ENCODE peak calls at places on chromosomes 6 and 20, in six cellular contexts. L is activated CD8-positive, alpha-beta T cell treated with anti-CD3 and anti-CD28 coated beads for 36 hours; M is stimulated activated CD4-positive, alpha-beta T cell treated with anti-CD3 and anti-CD28 coated beads, Interleukin-2, amount 100 ng/mL, for 48 hours; H is NCI-H524; B is activated CD4-positive, alpha-beta T cell treated with anti-CD3 and anti-CD28 coated beads for 48 hours; E is activated CD8-positive, alpha-beta memory T cell treated with anti-CD3 and anti-CD28 coated beads for 48 hours. G is an unnamed sample.

GRCh38 chr6:5499644-5500306 is 238.5 kb downstream of the FARS2 start:
- DNase-seq in L (no peak), M (no peak), B (no peak), E (no peak), H (no peak), G (no peak)

GRCh38 chr6:44001318-44001868 is 125.9 kb downstream of the MRPL14 start:
- DNase-seq in L (peak; percentile 71), E (no peak), B (peak; percentile 59), M (no peak), H (peak; percentile 21), G (peak; percentile 77)

GRCh38 chr20:13423472-13424173 is 202.5 kb downstream of the ISM1 start:
- DNase-seq in M (no peak), B (no peak), L (no peak), E (no peak), H (no peak), G (no peak)

GRCh38 chr20:63517376-63518309 is 2.9 kb upstream of the PPDPF start:
- DNase-seq in H (no peak), B (no peak), M (no peak), E (no peak), L (no peak), G (no peak)

GRCh38 chr6:35757461-35758123 is 18.8 kb upstream of the CLPSL2 start:
- DNase-seq in E (no peak), M (no peak), H (peak; percentile 74), L (peak; percentile 32), B (peak; percentile 40), G (peak; percentile 65)

GRCh38 chr6:21586760-21587181 is 6.8 kb upstream of the SOX4 start:
- DNase-seq in M (no peak), L (peak; percentile 2), B (no peak), E (no peak), H (peak; percentile 92), G (no peak)

GRCh38 chr6:145310116-145310515 is 425.2 kb downstream of the EPM2A start:
- DNase-seq in M (no peak), B (no peak), E (no peak), H (no peak), L (no peak), G (no peak)

GRCh38 chr6:41214559-41215238 is 13.4 kb upstream of the TREML4 start:
- DNase-seq in L (no peak), H (no peak), E (no peak), M (no peak), B (no peak), G (peak; percentile 38)

GRCh38 chr6:44667668-44668390 is 280.3 kb downstream of the CDC5L start:
- DNase-seq in H (peak; percentile 48), B (peak; percentile 60), L (peak; percentile 46), M (peak; percentile 37), E (no peak), G (peak; percentile 73)

GRCh38 chr6:32666420-32667300 is at the start of gene HLA-DQB1:
- DNase-seq in H (no peak), L (peak; percentile 69), M (peak; percentile 13), E (peak; percentile 8), B (peak; percentile 58), G (peak; percentile 70)

GRCh38 chr6:33599413-33599911 is 19.4 kb upstream of the BAK1 start:
- DNase-seq in L (no peak), M (no peak), B (no peak), H (no peak), E (no peak), G (no peak)

GRCh38 chr20:51525241-51526104 is 17.0 kb downstream of the NFATC2 start:
- DNase-seq in B (peak; percentile 65), E (no peak), L (peak; percentile 73), M (peak; percentile 50), H (no peak), G (no peak)

GRCh38 chr20:62511915-62512610 is 36.3 kb upstream of the GATA5 start:
- DNase-seq in H (no peak), B (no peak), L (no peak), E (no peak), M (no peak), G (no peak)

GRCh38 chr6:624979-625378 is 31.9 kb downstream of the HUS1B start:
- DNase-seq in L (no peak), E (no peak), M (no peak), B (no peak), H (peak; percentile 21), G (no peak)

GRCh38 chr6:113102761-113103160 is 754.4 kb upstream of the MARCKS start:
- DNase-seq in E (no peak), L (no peak), H (no peak), M (no peak), B (no peak), G (no peak)

GRCh38 chr6:110636776-110637175 is 160.4 kb upstream of the SLC22A16 start:
- DNase-seq in B (no peak), E (no peak), M (no peak), H (no peak), L (no peak), G (no peak)

GRCh38 chr6:119207973-119208725 is 129.7 kb upstream of the FAM184A start:
- DNase-seq in E (no peak), H (no peak), M (no peak), L (no peak), B (no peak), G (no peak)

G was measured in ecto neural progenitor cell.